ENCODE peak calls at places on chromosome 20, in four cellular contexts. M is ovary, V is Panc1, C is lower lobe of right lung. X is an unnamed sample.

GRCh38 chr20:13095013-13095412 is 86.2 kb downstream of the SPTLC3 start:
- DNase-seq in M (no peak), V (no peak), C (no peak), X (no peak)

GRCh38 chr20:35953411-35954199 is 697 bp downstream of the SCAND1 start:
- DNase-seq in M (no peak), V (no peak), C (peak), X (no peak)

GRCh38 chr20:17495826-17496225 is 35.4 kb downstream of the BFSP1 start:
- DNase-seq in M (no peak), V (no peak), C (no peak), X (no peak)

GRCh38 chr20:4283011-4283410 is 267.7 kb upstream of the RNF24 start:
- DNase-seq in M (no peak), V (no peak), C (no peak), X (no peak)

GRCh38 chr20:64001607-64002011 is 20.7 kb downstream of the PRPF6 start:
- DNase-seq in M (no peak), V (no peak), C (no peak), X (no peak)

GRCh38 chr20:17835240-17835940 is 133.2 kb downstream of the SNX5 start:
- DNase-seq in M (peak), V (peak), C (no peak), X (no peak)

GRCh38 chr20:56451056-56451765 is 17.2 kb upstream of the RTF2 start:
- DNase-seq in M (no peak), V (no peak), C (no peak), X (no peak)

GRCh38 chr20:406200-407096 is 1.7 kb upstream of the RBCK1 start:
- DNase-seq in M (no peak), V (no peak), C (no peak), X (no peak)

GRCh38 chr20:59748555-59749292 is 144.4 kb downstream of the PHACTR3 start:
- DNase-seq in M (peak), V (no peak), C (no peak), X (no peak)

GRCh38 chr20:58432190-58432954 is 43.3 kb downstream of the VAPB start:
- DNase-seq in M (peak), V (no peak), C (no peak), X (no peak)

GRCh38 chr20:19778404-19778803 is 20.3 kb downstream of the RIN2 start:
- DNase-seq in M (no peak), V (no peak), C (no peak), X (no peak)

GRCh38 chr20:17612287-17612974 is 42.6 kb downstream of the DSTN start:
- DNase-seq in M (no peak), V (no peak), C (peak), X (no peak)

GRCh38 chr20:14374191-14374590 is 36.8 kb upstream of the FLRT3 start:
- DNase-seq in M (no peak), V (no peak), C (no peak), X (no peak)

GRCh38 chr20:8756410-8756809 is 312.5 kb upstream of the PLCB4 start:
- DNase-seq in M (no peak), V (no peak), C (no peak), X (no peak)

GRCh38 chr20:23050847-23051627 is 1.6 kb upstream of the THBD start:
- DNase-seq in M (peak), V (no peak), C (peak), X (no peak)

GRCh38 chr20:36521526-36521925 is 19.8 kb upstream of the MYL9 start:
- DNase-seq in M (no peak), V (no peak), C (no peak), X (no peak)

GRCh38 chr20:12528591-12529041 is 480.2 kb upstream of the SPTLC3 start:
- DNase-seq in M (no peak), V (no peak), C (no peak), X (no peak)

GRCh38 chr20:4082406-4083102 is 67.2 kb upstream of the RNF24 start:
- DNase-seq in M (peak), V (no peak), C (peak), X (no peak)

GRCh38 chr20:2298116-2298515 is 2.3 kb downstream of the TGM3 start:
- DNase-seq in M (no peak), V (no peak), C (no peak), X (no peak)

GRCh38 chr20:5522422-5522821 is 205.7 kb upstream of the PROKR2 start:
- DNase-seq in M (no peak), V (no peak), C (no peak), X (no peak)

GRCh38 chr20:4812641-4813075 is 90.9 kb downstream of the PRND start:
- DNase-seq in M (no peak), V (no peak), C (no peak), X (no peak)

GRCh38 chr20:39823239-39823638 is 861.1 kb downstream of the DHX35 start:
- DNase-seq in M (no peak), V (no peak), C (no peak), X (no peak)

GRCh38 chr20:38357653-38358207 is 11.4 kb downstream of the LBP start:
- DNase-seq in M (no peak), V (no peak), C (no peak), X (no peak)

GRCh38 chr20:57838670-57839142 is 128.9 kb upstream of the PMEPA1 start:
- DNase-seq in M (no peak), V (no peak), C (no peak), X (no peak)

GRCh38 chr20:57947421-57948176 is 237.8 kb upstream of the PMEPA1 start:
- DNase-seq in M (no peak), V (no peak), C (no peak), X (no peak)

GRCh38 chr20:53916173-53916512 is 154.3 kb downstream of the BCAS1 start:
- DNase-seq in M (no peak), V (no peak), C (no peak), X (no peak)
- H3K4me3 ChIP-seq in M (no peak), V (peak), C (peak), X (no peak)

GRCh38 chr20:41619360-41620115 is 1.4 kb upstream of the CHD6 start:
- DNase-seq in M (no peak), V (no peak), C (no peak), X (no peak)
- H3K4me3 ChIP-seq in M (no peak), V (peak), C (no peak), X (no peak)

DNA sequence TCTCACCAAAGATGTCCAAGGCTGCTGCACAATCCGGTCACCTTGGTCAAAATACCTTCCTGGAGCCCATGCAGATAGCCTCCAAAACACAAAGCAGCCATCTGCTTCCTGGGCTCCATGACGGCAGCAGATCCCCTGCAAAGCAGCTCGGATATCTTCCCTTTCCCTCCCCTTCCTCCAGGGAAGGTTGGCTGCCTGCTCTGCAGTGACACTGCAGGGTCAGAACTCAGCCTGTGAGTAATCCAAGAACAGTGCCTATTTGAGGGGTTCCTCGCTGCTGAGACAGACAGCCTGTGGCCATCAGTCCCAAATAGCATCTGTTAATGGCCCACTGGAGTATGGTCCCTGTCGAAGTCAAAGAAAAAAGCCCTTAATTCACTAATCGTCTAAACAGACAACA is 270.8 kb downstream of the PREX1 start:
- DNase-seq in M (no peak), V (no peak), C (no peak), X (no peak)
- H3K4me3 ChIP-seq in M (no peak), V (no peak), C (no peak), X (no peak)

GRCh38 chr20:45836841-45837240 is 3.2 kb downstream of the SNX21 start:
- DNase-seq in M (no peak), V (no peak), C (no peak), X (no peak)
- H3K4me3 ChIP-seq in M (no peak), V (peak), C (no peak), X (no peak)

GRCh38 chr20:21146242-21146641 is 20.4 kb downstream of the KIZ start:
- DNase-seq in M (no peak), V (no peak), C (no peak), X (no peak)
- H3K4me3 ChIP-seq in M (no peak), V (no peak), C (no peak), X (no peak)

DNA sequence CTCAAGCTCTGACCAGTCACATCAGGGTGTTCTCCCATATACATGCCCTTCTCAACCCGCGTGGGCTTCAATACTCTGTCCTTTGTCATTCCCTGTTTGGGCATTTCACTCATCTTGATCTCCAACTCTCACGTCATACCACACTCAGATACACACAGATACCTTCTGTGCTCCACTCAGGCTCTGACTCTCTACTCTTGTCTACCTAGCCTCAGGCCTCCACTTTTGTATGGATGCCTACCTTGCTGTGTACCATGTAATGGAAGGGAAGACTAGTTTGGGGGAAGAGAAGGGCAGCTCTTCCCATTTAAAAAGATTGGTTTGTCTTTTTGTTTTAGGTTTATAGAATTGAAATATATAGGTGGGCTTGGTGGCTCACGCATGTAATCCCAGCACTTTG is 48.6 kb downstream of the ASXL1 start:
- DNase-seq in M (no peak), V (no peak), C (no peak), X (no peak)
- H3K4me3 ChIP-seq in M (no peak), V (no peak), C (no peak), X (no peak)

DNA sequence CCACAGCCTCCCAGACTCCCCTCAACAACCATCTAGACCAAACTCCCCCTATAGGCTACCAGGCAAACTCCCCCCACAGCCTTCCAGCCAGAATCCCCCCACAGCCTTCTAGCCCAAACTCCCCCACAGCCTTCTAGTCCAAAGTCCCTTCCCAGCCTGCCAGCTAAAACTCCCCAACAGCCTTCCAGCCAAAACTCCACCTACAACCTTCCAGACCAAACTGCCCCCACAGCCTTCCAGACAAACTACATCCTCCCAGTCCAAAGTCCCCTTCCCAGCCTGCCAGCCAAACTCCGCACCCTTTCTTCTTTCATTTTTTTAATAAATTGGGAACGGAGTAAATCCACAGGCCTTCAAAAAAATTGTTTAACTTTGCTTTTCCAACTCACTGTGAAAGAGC is 37.4 kb upstream of the SYNDIG1 start:
- DNase-seq in M (no peak), V (no peak), C (no peak), X (no peak)
- H3K4me3 ChIP-seq in M (no peak), V (no peak), C (no peak), X (no peak)

GRCh38 chr20:32780749-32781402 is 18.7 kb downstream of the DNMT3B start:
- DNase-seq in M (no peak), V (no peak), C (no peak), X (no peak)
- H3K4me3 ChIP-seq in M (no peak), V (no peak), C (no peak), X (no peak)

GRCh38 chr20:21513881-21514540 is at the start of gene NKX2-2:
- DNase-seq in M (no peak), V (no peak), C (no peak), X (no peak)

GRCh38 chr20:21516861-21517565 is 3.1 kb upstream of the NKX2-2 start:
- DNase-seq in M (no peak), V (no peak), C (peak), X (no peak)

GRCh38 chr20:21514553-21515251 is 838 bp upstream of the NKX2-2 start:
- DNase-seq in M (no peak), V (no peak), C (peak), X (no peak)

GRCh38 chr20:21516180-21516567 is 2.3 kb upstream of the NKX2-2 start:
- DNase-seq in M (no peak), V (no peak), C (no peak), X (no peak)

DNA sequence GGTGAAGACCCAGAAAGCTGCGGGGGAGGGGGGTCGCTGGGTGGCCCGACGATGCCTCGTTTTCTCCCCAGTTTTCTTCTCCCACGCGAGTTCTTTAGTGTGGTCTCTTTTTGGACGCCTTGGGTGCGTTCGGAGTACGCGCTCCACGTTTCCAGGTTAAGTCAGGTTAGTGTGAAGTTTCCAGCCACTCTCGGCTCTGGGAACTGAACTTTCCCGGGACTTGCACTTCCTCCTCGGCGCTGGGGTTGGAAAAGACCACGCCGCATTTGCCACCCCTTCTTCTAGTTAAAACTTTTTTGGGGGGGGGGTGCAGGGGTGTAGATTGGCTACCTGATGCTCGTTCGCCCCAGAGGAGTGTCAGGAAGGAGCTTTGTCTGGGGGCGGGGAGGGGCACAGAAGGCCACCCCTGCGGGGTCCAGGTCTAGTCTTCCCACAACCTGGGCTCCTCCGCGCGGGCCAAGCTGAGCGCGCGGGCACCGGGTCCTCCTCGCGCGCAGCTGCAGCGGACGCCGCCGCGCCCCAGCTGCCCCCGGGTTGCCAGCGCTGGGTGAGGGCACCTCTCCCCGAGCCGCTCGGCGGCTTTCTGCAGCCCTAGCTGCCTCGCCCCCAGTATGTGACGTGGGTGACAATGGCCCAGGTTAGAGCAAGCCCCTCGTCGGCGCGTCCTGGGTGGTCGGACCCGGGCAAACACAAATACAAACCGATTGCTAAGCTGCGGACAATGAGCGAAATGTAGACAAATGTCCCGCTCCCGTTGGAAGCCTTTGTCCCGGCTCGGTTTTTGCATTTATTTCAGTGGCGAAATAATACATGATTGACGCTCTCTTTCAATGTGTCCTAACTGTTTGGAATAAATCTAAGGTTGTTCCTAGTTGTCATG is 1.7 kb upstream of the NKX2-2 start:
- DNase-seq in M (no peak), V (no peak), C (no peak), X (no peak)
- H3K4me3 ChIP-seq in M (no peak), V (no peak), C (no peak), X (no peak)

X was measured in GM12864.